ENCODE peak calls at places on chromosomes 16 and 17, in six cellular contexts. One of them, this sample, is unnamed.

GRCh38 chr17:28985950-28986713 is 19.7 kb downstream of the SEZ6 start:
- DNase-seq in HCT116: no peak
- DNase-seq in heart left ventricle: no peak
- DNase-seq in ovary: no peak
- DNase-seq in erythroblast: no peak
- DNase-seq in sigmoid colon: no peak
- DNase-seq in this sample: no peak

GRCh38 chr17:1232786-1233185 is 37.5 kb upstream of the BHLHA9 start:
- DNase-seq in HCT116: no peak
- DNase-seq in heart left ventricle: no peak
- DNase-seq in ovary: no peak
- DNase-seq in erythroblast: no peak
- DNase-seq in sigmoid colon: no peak
- DNase-seq in this sample: peak

GRCh38 chr16:17460890-17461289 is 9.9 kb downstream of the XYLT1 start:
- DNase-seq in HCT116: no peak
- DNase-seq in heart left ventricle: no peak
- DNase-seq in ovary: no peak
- DNase-seq in erythroblast: no peak
- DNase-seq in sigmoid colon: no peak
- DNase-seq in this sample: no peak

GRCh38 chr17:1110844-1111598 is 68.8 kb downstream of the ABR start:
- DNase-seq in HCT116: peak
- DNase-seq in heart left ventricle: peak
- DNase-seq in ovary: no peak
- DNase-seq in erythroblast: no peak
- DNase-seq in sigmoid colon: peak
- DNase-seq in this sample: peak

GRCh38 chr17:81197831-81198490 is 24.8 kb downstream of the CEP131 start:
- DNase-seq in HCT116: no peak
- DNase-seq in heart left ventricle: no peak
- DNase-seq in ovary: no peak
- DNase-seq in erythroblast: no peak
- DNase-seq in sigmoid colon: no peak
- DNase-seq in this sample: no peak

GRCh38 chr16:56022818-56023217 is 147.6 kb upstream of the CES5A start:
- DNase-seq in HCT116: no peak
- DNase-seq in heart left ventricle: no peak
- DNase-seq in ovary: no peak
- DNase-seq in erythroblast: no peak
- DNase-seq in sigmoid colon: no peak
- DNase-seq in this sample: no peak

GRCh38 chr16:27083861-27084261 is 17.1 kb downstream of the C16orf82 start:
- DNase-seq in HCT116: no peak
- DNase-seq in heart left ventricle: peak
- DNase-seq in ovary: no peak
- DNase-seq in erythroblast: no peak
- DNase-seq in sigmoid colon: peak
- DNase-seq in this sample: no peak

GRCh38 chr17:75561927-75562603 is 25.5 kb upstream of the MYO15B start:
- DNase-seq in HCT116: no peak
- DNase-seq in heart left ventricle: no peak
- DNase-seq in ovary: peak
- DNase-seq in erythroblast: no peak
- DNase-seq in sigmoid colon: no peak
- DNase-seq in this sample: no peak

GRCh38 chr16:30010817-30011504 is at the start of gene DOC2A:
- DNase-seq in HCT116: no peak
- DNase-seq in heart left ventricle: peak
- DNase-seq in ovary: no peak
- DNase-seq in erythroblast: no peak
- DNase-seq in sigmoid colon: no peak
- DNase-seq in this sample: no peak

GRCh38 chr17:57121308-57122042 is 36.4 kb downstream of the AKAP1 start:
- DNase-seq in HCT116: no peak
- DNase-seq in heart left ventricle: no peak
- DNase-seq in ovary: peak
- DNase-seq in erythroblast: peak
- DNase-seq in sigmoid colon: no peak
- DNase-seq in this sample: no peak

GRCh38 chr16:31177136-31177535 is 2.8 kb upstream of the FUS start:
- DNase-seq in HCT116: no peak
- DNase-seq in heart left ventricle: no peak
- DNase-seq in ovary: no peak
- DNase-seq in erythroblast: no peak
- DNase-seq in sigmoid colon: no peak
- DNase-seq in this sample: no peak

GRCh38 chr17:35540589-35541404 is 3.3 kb upstream of the SLFN12L start:
- DNase-seq in HCT116: no peak
- DNase-seq in heart left ventricle: peak
- DNase-seq in ovary: no peak
- DNase-seq in erythroblast: peak
- DNase-seq in sigmoid colon: peak
- DNase-seq in this sample: peak

GRCh38 chr17:81429813-81430510 is 34.7 kb downstream of the BAHCC1 start:
- DNase-seq in HCT116: no peak
- DNase-seq in heart left ventricle: no peak
- DNase-seq in ovary: peak
- DNase-seq in erythroblast: no peak
- DNase-seq in sigmoid colon: no peak
- DNase-seq in this sample: no peak

GRCh38 chr16:47713225-47713595 is 252.1 kb downstream of the PHKB start:
- DNase-seq in HCT116: no peak
- DNase-seq in heart left ventricle: no peak
- DNase-seq in ovary: no peak
- DNase-seq in erythroblast: no peak
- DNase-seq in sigmoid colon: no peak
- DNase-seq in this sample: no peak

GRCh38 chr16:28522792-28523191 is 16.0 kb downstream of the NUPR1 start:
- DNase-seq in HCT116: no peak
- DNase-seq in heart left ventricle: no peak
- DNase-seq in ovary: no peak
- DNase-seq in erythroblast: no peak
- DNase-seq in sigmoid colon: no peak
- DNase-seq in this sample: no peak

GRCh38 chr16:58040496-58040846 is 14.9 kb downstream of the MMP15 start:
- DNase-seq in HCT116: no peak
- DNase-seq in heart left ventricle: no peak
- DNase-seq in ovary: no peak
- DNase-seq in erythroblast: no peak
- DNase-seq in sigmoid colon: no peak
- DNase-seq in this sample: no peak

GRCh38 chr17:82668631-82669099 is 20.4 kb upstream of the WDR45B start:
- DNase-seq in HCT116: peak
- DNase-seq in heart left ventricle: peak
- DNase-seq in ovary: peak
- DNase-seq in erythroblast: peak
- DNase-seq in sigmoid colon: peak
- DNase-seq in this sample: no peak

GRCh38 chr17:62664336-62665120 is 37.1 kb downstream of the MRC2 start:
- DNase-seq in HCT116: no peak
- DNase-seq in heart left ventricle: no peak
- DNase-seq in ovary: peak
- DNase-seq in erythroblast: no peak
- DNase-seq in sigmoid colon: no peak
- DNase-seq in this sample: no peak

GRCh38 chr16:73006021-73006420 is 41.9 kb downstream of the ZFHX3 start:
- DNase-seq in HCT116: no peak
- DNase-seq in heart left ventricle: no peak
- DNase-seq in ovary: no peak
- DNase-seq in erythroblast: no peak
- DNase-seq in sigmoid colon: no peak
- DNase-seq in this sample: no peak

DNA sequence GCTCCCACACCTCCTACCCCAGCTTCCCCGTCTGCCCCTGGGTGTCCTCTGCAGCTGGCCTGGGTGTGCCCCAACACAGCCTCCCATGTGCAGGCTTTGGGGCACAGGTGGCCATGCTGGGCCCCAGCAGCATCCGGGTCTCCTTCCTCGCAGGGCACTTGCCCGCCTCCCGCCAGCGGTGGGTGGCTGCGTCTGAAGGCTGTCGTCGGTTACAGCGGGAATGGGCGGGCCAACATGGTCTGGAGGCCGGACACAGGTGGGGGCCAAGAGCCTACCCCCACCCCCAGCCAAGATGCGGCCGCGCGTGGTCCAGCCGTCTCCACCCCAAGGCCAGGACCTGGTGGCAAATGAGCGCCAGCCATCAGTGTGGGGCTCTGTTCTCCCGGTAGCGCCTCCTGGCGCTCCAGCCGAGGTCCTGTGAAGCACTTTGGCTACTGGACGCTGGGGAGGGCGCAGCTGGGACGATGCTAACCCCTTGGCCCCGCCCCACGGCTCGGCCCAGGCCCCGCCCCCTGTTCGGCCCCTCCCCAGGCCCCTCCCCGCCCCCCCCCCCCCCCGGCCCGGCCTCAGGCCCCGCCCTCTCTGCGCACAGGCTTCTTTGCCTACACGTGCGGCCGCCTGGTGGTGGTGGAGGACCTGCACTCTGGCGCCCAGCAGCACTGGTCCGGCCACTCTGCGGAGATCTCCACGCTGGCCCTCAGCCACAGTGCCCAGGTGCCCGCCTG is 7.3 kb upstream of the RHOT2 start:
- DNase-seq in HCT116: peak
- DNase-seq in heart left ventricle: peak
- DNase-seq in ovary: peak
- DNase-seq in erythroblast: peak
- DNase-seq in sigmoid colon: peak
- DNase-seq in this sample: no peak
- TF ChIP-seq POLR2A in HCT116: no peak
- TF ChIP-seq POLR2A in heart left ventricle: no peak
- TF ChIP-seq POLR2A in ovary: no peak
- TF ChIP-seq POLR2A in erythroblast: no peak
- TF ChIP-seq POLR2A in sigmoid colon: no peak
- TF ChIP-seq POLR2A in this sample: no peak

DNA sequence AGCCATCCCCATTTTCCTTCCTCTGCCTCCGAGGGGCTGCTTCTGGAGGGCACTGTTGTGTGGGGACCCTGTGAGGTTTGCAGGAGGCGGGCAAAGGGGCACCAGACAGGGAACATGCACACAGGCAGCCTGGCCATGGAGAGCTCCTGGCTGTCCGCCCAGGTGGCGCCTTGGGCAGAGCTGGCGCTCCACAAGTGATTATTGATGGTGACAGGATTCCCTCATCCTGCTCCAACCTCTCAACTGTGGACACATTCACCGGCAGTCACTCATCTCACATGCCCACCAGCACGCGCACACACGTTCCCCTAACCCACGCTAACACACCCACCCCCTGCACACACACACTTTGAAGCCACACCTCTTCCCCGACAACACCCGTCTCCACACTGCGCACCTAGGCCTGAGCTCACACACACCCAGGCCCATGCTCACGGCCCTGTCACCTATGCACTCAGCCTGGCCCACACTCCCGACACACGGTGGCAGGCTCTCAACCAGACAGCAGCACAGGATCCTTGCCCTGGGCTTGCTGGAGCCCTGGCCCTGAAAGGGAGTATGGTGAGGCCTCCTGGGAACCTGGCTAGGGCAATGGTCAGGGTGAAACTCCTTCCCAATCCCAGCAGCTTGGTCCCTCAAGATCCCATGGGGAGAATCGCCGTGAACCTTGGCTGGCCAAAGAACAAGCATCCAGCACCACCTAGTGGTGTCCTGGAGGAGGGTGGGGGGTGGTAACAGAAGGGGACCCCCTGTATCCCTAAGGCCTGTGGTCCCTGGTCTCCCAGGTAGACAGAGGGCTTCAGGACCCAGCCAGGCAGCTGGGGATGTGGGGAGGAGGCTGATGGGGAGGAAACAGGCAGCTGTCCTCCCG is 3.6 kb downstream of the PNMT start:
- DNase-seq in HCT116: peak
- DNase-seq in heart left ventricle: peak
- DNase-seq in ovary: peak
- DNase-seq in erythroblast: peak
- DNase-seq in sigmoid colon: no peak
- DNase-seq in this sample: no peak
- TF ChIP-seq POLR2A in HCT116: no peak
- TF ChIP-seq POLR2A in heart left ventricle: no peak
- TF ChIP-seq POLR2A in ovary: no peak
- TF ChIP-seq POLR2A in erythroblast: no peak
- TF ChIP-seq POLR2A in sigmoid colon: no peak
- TF ChIP-seq POLR2A in this sample: no peak

DNA sequence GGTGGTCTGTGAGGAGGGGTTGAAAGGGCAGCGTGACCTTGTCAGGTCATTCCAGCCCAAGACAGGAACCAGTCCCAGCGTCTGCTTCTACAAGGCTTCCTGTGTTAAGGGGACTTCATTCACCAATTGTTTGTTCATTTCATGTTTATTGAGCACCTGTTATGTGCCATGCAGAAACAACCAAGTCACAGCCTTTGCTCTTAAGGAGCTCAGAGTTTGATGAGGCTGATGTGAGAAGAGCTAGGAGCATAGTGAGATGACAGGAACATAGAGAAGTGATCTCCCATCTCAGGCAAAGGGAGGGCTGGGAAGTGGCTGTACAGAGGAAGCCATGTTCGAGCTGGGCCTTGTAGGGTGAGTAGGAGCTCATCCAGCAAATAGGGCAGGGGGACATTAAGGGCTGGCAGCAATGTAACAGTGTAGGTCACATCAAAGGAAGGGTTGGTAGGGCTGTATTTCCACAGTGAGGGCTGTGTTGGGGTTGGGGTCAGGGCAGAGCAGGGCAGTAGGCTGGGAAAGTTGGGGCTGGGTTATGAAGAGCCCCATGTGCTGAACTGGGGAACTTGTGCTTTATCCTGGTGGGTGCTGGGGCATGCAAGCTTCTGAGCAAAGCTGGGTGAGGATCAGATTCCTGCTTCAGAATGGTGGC is 79.8 kb downstream of the ARHGAP23 start:
- DNase-seq in HCT116: no peak
- DNase-seq in heart left ventricle: no peak
- DNase-seq in ovary: no peak
- DNase-seq in erythroblast: no peak
- DNase-seq in sigmoid colon: no peak
- DNase-seq in this sample: no peak
- TF ChIP-seq POLR2A in HCT116: no peak
- TF ChIP-seq POLR2A in heart left ventricle: no peak
- TF ChIP-seq POLR2A in ovary: no peak
- TF ChIP-seq POLR2A in erythroblast: no peak
- TF ChIP-seq POLR2A in sigmoid colon: no peak
- TF ChIP-seq POLR2A in this sample: no peak

GRCh38 chr17:2390199-2390880 is 10.5 kb downstream of the MNT start:
- DNase-seq in HCT116: no peak
- DNase-seq in heart left ventricle: no peak
- DNase-seq in ovary: peak
- DNase-seq in erythroblast: no peak
- DNase-seq in sigmoid colon: no peak
- DNase-seq in this sample: no peak

GRCh38 chr17:2393184-2393953 is 7.5 kb downstream of the MNT start:
- DNase-seq in HCT116: no peak
- DNase-seq in heart left ventricle: peak
- DNase-seq in ovary: peak
- DNase-seq in erythroblast: peak
- DNase-seq in sigmoid colon: peak
- DNase-seq in this sample: peak

GRCh38 chr17:2391597-2392251 is 9.1 kb downstream of the MNT start:
- DNase-seq in HCT116: no peak
- DNase-seq in heart left ventricle: no peak
- DNase-seq in ovary: no peak
- DNase-seq in erythroblast: no peak
- DNase-seq in sigmoid colon: no peak
- DNase-seq in this sample: no peak

GRCh38 chr17:2393954-2394749 is 6.7 kb downstream of the MNT start:
- DNase-seq in HCT116: no peak
- DNase-seq in heart left ventricle: no peak
- DNase-seq in ovary: no peak
- DNase-seq in erythroblast: no peak
- DNase-seq in sigmoid colon: peak
- DNase-seq in this sample: no peak

GRCh38 chr17:2392252-2393183 is 8.3 kb downstream of the MNT start:
- DNase-seq in HCT116: peak
- DNase-seq in heart left ventricle: peak
- DNase-seq in ovary: peak
- DNase-seq in erythroblast: peak
- DNase-seq in sigmoid colon: peak
- DNase-seq in this sample: peak
- TF ChIP-seq POLR2A in HCT116: peak
- TF ChIP-seq POLR2A in heart left ventricle: no peak
- TF ChIP-seq POLR2A in ovary: peak
- TF ChIP-seq POLR2A in erythroblast: peak
- TF ChIP-seq POLR2A in sigmoid colon: peak
- TF ChIP-seq POLR2A in this sample: peak

This sample was measured in H54.